ENCODE peak calls at places on chromosomes 2 and 18, in ten cellular contexts. One of them, this sample, is unnamed.

GRCh38 chr18:67243799-67244587 is 272.5 kb downstream of the DSEL start:
- DNase-seq in upper lobe of left lung: no peak
- DNase-seq in K562: no peak
- DNase-seq in breast epithelium: no peak
- DNase-seq in transverse colon: no peak
- DNase-seq in GM12891: no peak
- DNase-seq in HCT116: no peak
- DNase-seq in stomach: no peak
- DNase-seq in vagina: no peak
- DNase-seq in H1: no peak
- DNase-seq in this sample: no peak

GRCh38 chr18:48728204-48728833 is 189.5 kb downstream of the CTIF start:
- DNase-seq in upper lobe of left lung: no peak
- DNase-seq in transverse colon: no peak
- DNase-seq in stomach: no peak
- DNase-seq in GM12891: no peak
- DNase-seq in HCT116: no peak
- DNase-seq in H1: no peak
- DNase-seq in vagina: no peak
- DNase-seq in K562: peak
- DNase-seq in breast epithelium: no peak
- DNase-seq in this sample: no peak

GRCh38 chr2:42931147-42931817 is 138.9 kb upstream of the HAAO start:
- DNase-seq in stomach: no peak
- DNase-seq in GM12891: no peak
- DNase-seq in transverse colon: peak
- DNase-seq in HCT116: no peak
- DNase-seq in breast epithelium: no peak
- DNase-seq in H1: peak
- DNase-seq in K562: peak
- DNase-seq in vagina: no peak
- DNase-seq in upper lobe of left lung: no peak
- DNase-seq in this sample: no peak

GRCh38 chr2:143646271-143646670 is 517.1 kb downstream of the ARHGAP15 start:
- DNase-seq in upper lobe of left lung: no peak
- DNase-seq in GM12891: no peak
- DNase-seq in K562: no peak
- DNase-seq in vagina: no peak
- DNase-seq in stomach: no peak
- DNase-seq in H1: no peak
- DNase-seq in breast epithelium: no peak
- DNase-seq in HCT116: no peak
- DNase-seq in transverse colon: no peak
- DNase-seq in this sample: no peak

GRCh38 chr2:33417093-33417492 is 59.4 kb upstream of the RASGRP3 start:
- DNase-seq in stomach: no peak
- DNase-seq in transverse colon: no peak
- DNase-seq in breast epithelium: no peak
- DNase-seq in vagina: no peak
- DNase-seq in upper lobe of left lung: no peak
- DNase-seq in H1: no peak
- DNase-seq in HCT116: no peak
- DNase-seq in K562: no peak
- DNase-seq in GM12891: no peak
- DNase-seq in this sample: no peak

GRCh38 chr2:104703669-104704068 is 150.2 kb upstream of the POU3F3 start:
- DNase-seq in stomach: no peak
- DNase-seq in breast epithelium: no peak
- DNase-seq in vagina: no peak
- DNase-seq in upper lobe of left lung: no peak
- DNase-seq in GM12891: no peak
- DNase-seq in transverse colon: no peak
- DNase-seq in H1: no peak
- DNase-seq in K562: no peak
- DNase-seq in HCT116: no peak
- DNase-seq in this sample: no peak

GRCh38 chr2:98419977-98420725 is 24.5 kb upstream of the INPP4A start:
- DNase-seq in HCT116: no peak
- DNase-seq in GM12891: no peak
- DNase-seq in breast epithelium: no peak
- DNase-seq in upper lobe of left lung: no peak
- DNase-seq in vagina: no peak
- DNase-seq in H1: no peak
- DNase-seq in stomach: no peak
- DNase-seq in K562: no peak
- DNase-seq in transverse colon: no peak
- DNase-seq in this sample: no peak

GRCh38 chr2:204452464-204453023 is 92.7 kb upstream of the PARD3B start:
- DNase-seq in stomach: no peak
- DNase-seq in breast epithelium: peak
- DNase-seq in HCT116: peak
- DNase-seq in K562: peak
- DNase-seq in GM12891: no peak
- DNase-seq in H1: no peak
- DNase-seq in vagina: no peak
- DNase-seq in transverse colon: peak
- DNase-seq in upper lobe of left lung: no peak
- DNase-seq in this sample: no peak

GRCh38 chr2:95052804-95053535 is 27.5 kb downstream of the MAL start:
- DNase-seq in transverse colon: no peak
- DNase-seq in stomach: no peak
- DNase-seq in breast epithelium: no peak
- DNase-seq in vagina: no peak
- DNase-seq in upper lobe of left lung: no peak
- DNase-seq in HCT116: no peak
- DNase-seq in GM12891: no peak
- DNase-seq in H1: no peak
- DNase-seq in K562: no peak
- DNase-seq in this sample: peak

GRCh38 chr2:150171065-150171548 is 316.4 kb downstream of the RND3 start:
- DNase-seq in breast epithelium: no peak
- DNase-seq in stomach: no peak
- DNase-seq in HCT116: no peak
- DNase-seq in GM12891: no peak
- DNase-seq in K562: no peak
- DNase-seq in H1: no peak
- DNase-seq in transverse colon: no peak
- DNase-seq in vagina: no peak
- DNase-seq in upper lobe of left lung: peak
- DNase-seq in this sample: peak

GRCh38 chr2:68686178-68686577 is 42.8 kb downstream of the PROKR1 start:
- DNase-seq in vagina: no peak
- DNase-seq in H1: no peak
- DNase-seq in HCT116: no peak
- DNase-seq in stomach: no peak
- DNase-seq in transverse colon: no peak
- DNase-seq in GM12891: no peak
- DNase-seq in K562: no peak
- DNase-seq in upper lobe of left lung: no peak
- DNase-seq in breast epithelium: no peak
- DNase-seq in this sample: no peak

GRCh38 chr2:232563580-232563979 is 13.1 kb downstream of the EIF4E2 start:
- DNase-seq in vagina: no peak
- DNase-seq in stomach: no peak
- DNase-seq in K562: no peak
- DNase-seq in H1: no peak
- DNase-seq in breast epithelium: no peak
- DNase-seq in GM12891: no peak
- DNase-seq in HCT116: no peak
- DNase-seq in transverse colon: no peak
- DNase-seq in upper lobe of left lung: no peak
- DNase-seq in this sample: no peak

GRCh38 chr2:232568161-232568560 is 17.7 kb downstream of the EIF4E2 start:
- DNase-seq in K562: no peak
- DNase-seq in HCT116: peak
- DNase-seq in vagina: no peak
- DNase-seq in GM12891: no peak
- DNase-seq in H1: no peak
- DNase-seq in upper lobe of left lung: no peak
- DNase-seq in transverse colon: no peak
- DNase-seq in breast epithelium: no peak
- DNase-seq in stomach: no peak
- DNase-seq in this sample: no peak

GRCh38 chr2:232562515-232563151 is 12.1 kb downstream of the EIF4E2 start:
- DNase-seq in GM12891: no peak
- DNase-seq in stomach: no peak
- DNase-seq in upper lobe of left lung: no peak
- DNase-seq in HCT116: no peak
- DNase-seq in K562: no peak
- DNase-seq in vagina: no peak
- DNase-seq in transverse colon: no peak
- DNase-seq in breast epithelium: no peak
- DNase-seq in H1: no peak
- DNase-seq in this sample: no peak
- TF ChIP-seq POLR2AphosphoS5 in GM12891: peak
- TF ChIP-seq POLR2AphosphoS5 in stomach: no peak
- TF ChIP-seq POLR2AphosphoS5 in upper lobe of left lung: no peak
- TF ChIP-seq POLR2AphosphoS5 in HCT116: no peak
- TF ChIP-seq POLR2AphosphoS5 in K562: no peak
- TF ChIP-seq POLR2AphosphoS5 in vagina: no peak
- TF ChIP-seq POLR2AphosphoS5 in transverse colon: no peak
- TF ChIP-seq POLR2AphosphoS5 in breast epithelium: no peak
- TF ChIP-seq POLR2AphosphoS5 in H1: no peak
- TF ChIP-seq POLR2AphosphoS5 in this sample: no peak

GRCh38 chr2:49936965-49937364 is 782.6 kb upstream of the FSHR start:
- DNase-seq in HCT116: no peak
- DNase-seq in vagina: no peak
- DNase-seq in K562: no peak
- DNase-seq in GM12891: no peak
- DNase-seq in transverse colon: no peak
- DNase-seq in H1: peak
- DNase-seq in stomach: no peak
- DNase-seq in upper lobe of left lung: no peak
- DNase-seq in breast epithelium: no peak
- DNase-seq in this sample: no peak
- TF ChIP-seq POLR2AphosphoS5 in HCT116: no peak
- TF ChIP-seq POLR2AphosphoS5 in vagina: no peak
- TF ChIP-seq POLR2AphosphoS5 in K562: no peak
- TF ChIP-seq POLR2AphosphoS5 in GM12891: no peak
- TF ChIP-seq POLR2AphosphoS5 in transverse colon: no peak
- TF ChIP-seq POLR2AphosphoS5 in H1: peak
- TF ChIP-seq POLR2AphosphoS5 in stomach: no peak
- TF ChIP-seq POLR2AphosphoS5 in upper lobe of left lung: no peak
- TF ChIP-seq POLR2AphosphoS5 in breast epithelium: no peak
- TF ChIP-seq POLR2AphosphoS5 in this sample: no peak

GRCh38 chr2:75292826-75293225 is 93.5 kb upstream of the TACR1 start:
- DNase-seq in H1: no peak
- DNase-seq in upper lobe of left lung: no peak
- DNase-seq in GM12891: no peak
- DNase-seq in transverse colon: no peak
- DNase-seq in vagina: no peak
- DNase-seq in K562: no peak
- DNase-seq in breast epithelium: no peak
- DNase-seq in HCT116: peak
- DNase-seq in stomach: no peak
- DNase-seq in this sample: no peak
- TF ChIP-seq POLR2AphosphoS5 in H1: no peak
- TF ChIP-seq POLR2AphosphoS5 in upper lobe of left lung: no peak
- TF ChIP-seq POLR2AphosphoS5 in GM12891: no peak
- TF ChIP-seq POLR2AphosphoS5 in transverse colon: no peak
- TF ChIP-seq POLR2AphosphoS5 in vagina: no peak
- TF ChIP-seq POLR2AphosphoS5 in K562: no peak
- TF ChIP-seq POLR2AphosphoS5 in breast epithelium: no peak
- TF ChIP-seq POLR2AphosphoS5 in HCT116: no peak
- TF ChIP-seq POLR2AphosphoS5 in stomach: no peak
- TF ChIP-seq POLR2AphosphoS5 in this sample: no peak

DNA sequence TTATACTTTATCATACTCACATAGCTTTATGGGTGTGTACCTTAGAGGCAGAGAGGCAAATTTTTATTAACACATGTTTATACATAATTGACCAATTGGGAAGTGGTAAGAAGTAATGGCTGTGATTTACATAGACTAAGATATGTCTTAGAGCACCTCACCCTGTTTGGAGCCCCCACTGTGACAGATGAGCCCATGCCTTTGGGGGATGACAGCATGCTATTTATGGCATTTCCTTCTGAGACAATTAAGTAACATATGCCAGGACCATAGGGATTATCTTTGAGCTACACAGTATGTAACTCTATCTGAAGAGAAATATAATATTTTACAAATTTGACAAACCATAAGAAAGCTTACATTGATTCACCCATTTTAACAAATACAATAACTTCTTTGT is 1655.3 kb upstream of the ACVR2A start:
- DNase-seq in K562: no peak
- DNase-seq in vagina: no peak
- DNase-seq in GM12891: no peak
- DNase-seq in H1: no peak
- DNase-seq in HCT116: no peak
- DNase-seq in upper lobe of left lung: no peak
- DNase-seq in breast epithelium: no peak
- DNase-seq in stomach: no peak
- DNase-seq in transverse colon: no peak
- DNase-seq in this sample: no peak
- TF ChIP-seq POLR2AphosphoS5 in K562: no peak
- TF ChIP-seq POLR2AphosphoS5 in vagina: no peak
- TF ChIP-seq POLR2AphosphoS5 in GM12891: no peak
- TF ChIP-seq POLR2AphosphoS5 in H1: no peak
- TF ChIP-seq POLR2AphosphoS5 in HCT116: no peak
- TF ChIP-seq POLR2AphosphoS5 in upper lobe of left lung: no peak
- TF ChIP-seq POLR2AphosphoS5 in breast epithelium: no peak
- TF ChIP-seq POLR2AphosphoS5 in stomach: no peak
- TF ChIP-seq POLR2AphosphoS5 in transverse colon: no peak
- TF ChIP-seq POLR2AphosphoS5 in this sample: no peak

DNA sequence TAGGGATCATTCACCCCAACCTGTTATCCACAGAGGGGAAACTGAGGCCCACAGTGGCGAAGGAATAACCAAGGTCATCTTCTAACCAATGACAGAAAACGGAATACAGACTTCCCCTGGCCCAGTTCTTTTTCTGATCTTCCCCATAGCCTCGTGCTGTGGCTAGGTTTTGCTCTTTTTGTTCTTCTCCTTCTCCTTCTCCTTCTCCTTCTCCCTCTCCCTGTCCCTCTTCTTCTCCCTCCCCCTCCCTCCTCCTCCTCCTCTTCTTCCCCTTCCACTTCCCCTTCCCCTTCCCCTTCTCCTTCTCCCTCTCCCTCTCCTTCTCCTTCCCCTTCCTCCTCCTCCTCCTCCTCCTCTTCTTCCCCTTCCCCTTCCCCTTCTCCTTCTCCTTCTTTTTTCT is 12.9 kb upstream of the TWIST2 start:
- DNase-seq in stomach: no peak
- DNase-seq in vagina: no peak
- DNase-seq in breast epithelium: no peak
- DNase-seq in upper lobe of left lung: no peak
- DNase-seq in GM12891: no peak
- DNase-seq in H1: no peak
- DNase-seq in K562: no peak
- DNase-seq in HCT116: no peak
- DNase-seq in transverse colon: no peak
- DNase-seq in this sample: no peak
- TF ChIP-seq POLR2AphosphoS5 in stomach: no peak
- TF ChIP-seq POLR2AphosphoS5 in vagina: no peak
- TF ChIP-seq POLR2AphosphoS5 in breast epithelium: no peak
- TF ChIP-seq POLR2AphosphoS5 in upper lobe of left lung: no peak
- TF ChIP-seq POLR2AphosphoS5 in GM12891: no peak
- TF ChIP-seq POLR2AphosphoS5 in H1: no peak
- TF ChIP-seq POLR2AphosphoS5 in K562: no peak
- TF ChIP-seq POLR2AphosphoS5 in HCT116: no peak
- TF ChIP-seq POLR2AphosphoS5 in transverse colon: no peak
- TF ChIP-seq POLR2AphosphoS5 in this sample: no peak